ENCODE peak calls at places on chromosomes 5 and 9, in seven cellular contexts. U, P, J, D, K, M and L are unnamed samples.

GRCh38 chr5:158351485-158352140 is 492.7 kb upstream of the CLINT1 start:
- DNase-seq in U (no peak), P (no peak), J (no peak), D (no peak), K (no peak), M (no peak), L (no peak)

GRCh38 chr5:130002876-130003275 is 98.6 kb downstream of the CHSY3 start:
- DNase-seq in U (no peak), P (no peak), J (no peak), D (no peak), K (no peak), M (no peak), L (no peak)

GRCh38 chr9:112061152-112061740 is 113.9 kb downstream of the SUSD1 start:
- DNase-seq in U (peak), P (peak), J (peak), D (peak), K (peak), M (peak), L (peak)

GRCh38 chr5:10229306-10230048 is 20.2 kb downstream of the ATPSCKMT start:
- DNase-seq in U (peak), P (no peak), J (peak), D (peak), K (peak), M (peak), L (no peak)

GRCh38 chr9:1434082-1434481 is 383.9 kb downstream of the DMRT2 start:
- DNase-seq in U (peak), P (no peak), J (no peak), D (no peak), K (no peak), M (peak), L (no peak)

GRCh38 chr5:173248481-173248880 is 13.5 kb upstream of the NKX2-5 start:
- DNase-seq in U (no peak), P (no peak), J (no peak), D (no peak), K (no peak), M (no peak), L (no peak)

GRCh38 chr5:16065810-16066209 is 113.8 kb downstream of the MARCHF11 start:
- DNase-seq in U (peak), P (no peak), J (no peak), D (no peak), K (no peak), M (no peak), L (no peak)

GRCh38 chr9:12875216-12875615 is 100.4 kb downstream of the LURAP1L start:
- DNase-seq in U (peak), P (no peak), J (peak), D (no peak), K (no peak), M (peak), L (no peak)

GRCh38 chr9:108994695-108995094 is 18.6 kb downstream of the CTNNAL1 start:
- DNase-seq in U (peak), P (no peak), J (no peak), D (no peak), K (peak), M (peak), L (no peak)

GRCh38 chr5:122056913-122057312 is 21.1 kb downstream of the LOX start:
- DNase-seq in U (peak), P (no peak), J (no peak), D (no peak), K (no peak), M (no peak), L (no peak)

GRCh38 chr5:52469420-52469819 is 318.3 kb upstream of the ITGA1 start:
- DNase-seq in U (no peak), P (no peak), J (no peak), D (no peak), K (no peak), M (no peak), L (no peak)

GRCh38 chr9:13053504-13053903 is 226.0 kb downstream of the MPDZ start:
- DNase-seq in U (no peak), P (no peak), J (no peak), D (no peak), K (no peak), M (no peak), L (no peak)

GRCh38 chr5:169758886-169759285 is 121.8 kb downstream of the DOCK2 start:
- DNase-seq in U (no peak), P (no peak), J (no peak), D (no peak), K (no peak), M (no peak), L (no peak)

GRCh38 chr5:95426227-95426626 is 35.1 kb downstream of the FAM81B start:
- DNase-seq in U (no peak), P (no peak), J (no peak), D (no peak), K (no peak), M (no peak), L (no peak)

GRCh38 chr5:28685794-28686193 is 1647.4 kb upstream of the CDH9 start:
- DNase-seq in U (no peak), P (no peak), J (no peak), D (no peak), K (no peak), M (no peak), L (no peak)

GRCh38 chr9:125523681-125524080 is 183.3 kb downstream of the MAPKAP1 start:
- DNase-seq in U (no peak), P (no peak), J (no peak), D (no peak), K (no peak), M (no peak), L (no peak)

GRCh38 chr5:150614651-150615040 is 25.8 kb upstream of the SYNPO start:
- DNase-seq in U (no peak), P (no peak), J (no peak), D (no peak), K (no peak), M (no peak), L (no peak)

GRCh38 chr5:17355585-17356346 is 138.3 kb downstream of the BASP1 start:
- DNase-seq in U (peak), P (no peak), J (peak), D (peak), K (peak), M (peak), L (no peak)

GRCh38 chr9:129701549-129701948 is 36.1 kb downstream of the PRRX2 start:
- DNase-seq in U (peak), P (no peak), J (no peak), D (no peak), K (no peak), M (no peak), L (no peak)

GRCh38 chr9:121859646-121860045 is 208.2 kb downstream of the DAB2IP start:
- DNase-seq in U (no peak), P (no peak), J (no peak), D (no peak), K (no peak), M (no peak), L (no peak)

GRCh38 chr9:113875917-113876805 is at the start of gene ZNF618:
- DNase-seq in U (peak), P (no peak), J (no peak), D (no peak), K (peak), M (peak), L (no peak)

GRCh38 chr5:41649659-41650058 is 139.3 kb upstream of the PLCXD3 start:
- DNase-seq in U (peak), P (no peak), J (no peak), D (peak), K (peak), M (no peak), L (no peak)

GRCh38 chr9:131233556-131233955 is 42.8 kb downstream of the FAM78A start:
- DNase-seq in U (no peak), P (no peak), J (no peak), D (no peak), K (no peak), M (no peak), L (no peak)

GRCh38 chr5:71932649-71933338 is 174.5 kb upstream of the MAP1B start:
- DNase-seq in U (peak), P (peak), J (no peak), D (no peak), K (peak), M (peak), L (no peak)

GRCh38 chr9:115237383-115238087 is 119.6 kb upstream of the TNC start:
- DNase-seq in U (peak), P (peak), J (no peak), D (peak), K (no peak), M (peak), L (no peak)

GRCh38 chr5:117204926-117205869 is 630.6 kb upstream of the SEMA6A start:
- DNase-seq in U (no peak), P (no peak), J (no peak), D (no peak), K (no peak), M (no peak), L (no peak)

GRCh38 chr5:157343842-157344790 is 78.2 kb downstream of the CYFIP2 start:
- DNase-seq in U (peak), P (no peak), J (no peak), D (no peak), K (no peak), M (no peak), L (no peak)

DNA sequence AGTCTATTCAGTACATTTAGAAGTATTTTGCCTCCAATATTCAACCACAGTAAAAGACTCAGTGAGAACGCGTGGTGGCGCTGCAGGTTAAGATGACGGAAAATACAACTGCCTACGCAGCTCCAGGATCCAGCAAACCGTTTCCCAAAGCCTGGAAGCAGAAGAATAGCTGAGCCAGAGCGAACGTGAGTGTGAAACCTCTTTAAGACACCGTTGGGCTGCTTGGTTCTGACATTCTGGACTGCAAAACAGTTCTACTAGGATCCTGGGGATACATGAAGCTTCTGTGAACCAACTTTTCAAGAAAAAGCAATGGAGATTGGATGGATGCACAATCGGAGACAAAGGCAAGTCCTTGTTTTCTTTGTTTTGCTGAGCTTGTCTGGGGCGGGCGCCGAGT is at the start of gene PCDHB16:
- DNase-seq in U (peak), P (peak), J (no peak), D (no peak), K (no peak), M (peak), L (no peak)
- TF ChIP-seq CTCF in U (peak), P (peak), J (peak), D (peak), K (no peak), M (peak), L (peak)

GRCh38 chr5:76209297-76209696 is 126.1 kb downstream of the SV2C start:
- DNase-seq in U (no peak), P (no peak), J (no peak), D (no peak), K (no peak), M (no peak), L (no peak)

GRCh38 chr5:76207122-76207521 is 123.9 kb downstream of the SV2C start:
- DNase-seq in U (no peak), P (no peak), J (no peak), D (no peak), K (no peak), M (no peak), L (no peak)

GRCh38 chr5:76216748-76217147 is 133.6 kb downstream of the SV2C start:
- DNase-seq in U (no peak), P (no peak), J (no peak), D (no peak), K (no peak), M (no peak), L (no peak)

DNA sequence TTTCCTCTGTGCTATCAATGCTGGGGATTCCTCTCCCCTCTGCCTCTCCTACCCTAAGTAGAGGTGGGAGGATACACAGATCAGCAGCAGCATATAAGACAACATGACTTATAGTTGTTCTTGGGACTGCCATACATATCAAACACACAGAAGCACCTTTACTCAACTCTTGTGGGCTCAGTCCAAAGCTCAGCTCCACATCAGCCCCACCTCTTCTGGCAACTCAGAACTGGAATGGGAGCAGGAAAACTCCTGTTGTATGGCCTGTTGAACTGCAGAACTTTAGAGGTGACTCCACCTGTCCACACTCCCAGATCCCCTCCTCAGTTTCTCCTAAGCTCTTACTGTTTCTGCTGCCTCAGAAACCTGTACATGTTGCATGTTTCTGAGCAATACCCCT is 127.8 kb downstream of the SV2C start:
- DNase-seq in U (no peak), P (no peak), J (no peak), D (no peak), K (no peak), M (no peak), L (no peak)
- H3K4me3 ChIP-seq in U (no peak), P (no peak), J (no peak), D (no peak), K (no peak), M (no peak), L (no peak)

GRCh38 chr5:125746936-125747335 is 676.3 kb upstream of the GRAMD2B start:
- DNase-seq in U (no peak), P (no peak), J (no peak), D (no peak), K (no peak), M (no peak), L (no peak)

GRCh38 chr5:125756456-125756855 is 666.8 kb upstream of the GRAMD2B start:
- DNase-seq in U (no peak), P (no peak), J (no peak), D (no peak), K (no peak), M (peak), L (no peak)

DNA sequence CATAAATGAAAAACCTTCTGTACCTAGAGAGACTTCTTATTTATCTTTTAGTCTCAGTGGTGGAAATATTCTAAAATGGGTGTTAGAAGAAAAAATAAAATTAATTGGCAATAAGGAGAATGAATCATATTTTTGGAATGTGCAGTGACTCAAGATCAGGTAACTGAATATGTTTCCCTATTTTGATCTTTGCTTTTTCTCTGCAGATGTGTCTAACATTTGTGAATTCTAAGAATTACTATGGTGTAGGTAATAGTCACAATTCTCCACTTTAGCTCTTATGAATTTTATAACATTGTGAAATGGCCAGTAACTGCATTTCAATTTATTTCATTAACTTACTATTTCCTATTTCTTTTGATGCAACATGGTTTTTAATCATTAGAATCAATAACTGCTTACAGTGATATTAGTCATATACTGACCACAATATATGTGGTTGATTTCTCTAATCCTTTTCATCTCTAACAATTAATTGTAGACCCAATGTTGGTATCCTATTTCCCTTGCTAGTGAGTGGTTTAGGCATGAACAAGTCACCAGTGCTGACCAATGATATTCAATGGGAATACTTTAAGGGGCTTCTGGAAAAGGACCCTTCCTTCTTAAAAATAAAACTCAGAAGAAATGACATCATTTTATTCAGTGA is 672.5 kb upstream of the GRAMD2B start:
- DNase-seq in U (no peak), P (no peak), J (no peak), D (no peak), K (no peak), M (no peak), L (no peak)
- TF ChIP-seq CTCF in U (no peak), P (no peak), J (no peak), D (no peak), K (no peak), M (no peak), L (no peak)

GRCh38 chr5:78930742-78931141 is 54.4 kb downstream of the ARSB start:
- DNase-seq in U (peak), P (no peak), J (no peak), D (no peak), K (peak), M (peak), L (no peak)
- H3K4me3 ChIP-seq in U (no peak), P (no peak), J (no peak), D (no peak), K (no peak), M (no peak), L (no peak)

DNA sequence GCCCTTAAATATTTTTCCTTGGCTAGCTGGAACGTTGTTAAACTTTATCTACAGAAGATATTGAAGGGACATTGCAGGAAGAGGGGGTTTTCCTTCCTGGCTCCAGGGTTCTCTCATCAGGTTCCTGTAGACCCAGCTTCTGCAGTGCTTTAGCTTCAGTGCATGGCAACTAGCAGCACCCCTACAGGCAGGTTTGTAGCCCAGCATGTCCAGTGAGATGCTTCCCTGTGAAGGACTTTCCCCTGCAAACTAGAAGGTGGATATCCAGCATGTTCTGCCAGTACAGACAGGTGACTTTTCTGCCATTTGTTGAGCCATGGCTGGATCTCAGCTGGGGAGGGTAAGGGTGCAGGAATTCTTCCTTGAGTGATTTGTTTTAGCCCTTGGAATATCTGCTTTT is 10.4 kb downstream of the CCL28 start:
- DNase-seq in U (peak), P (no peak), J (no peak), D (no peak), K (no peak), M (peak), L (no peak)
- TF ChIP-seq CTCF in U (peak), P (no peak), J (peak), D (peak), K (peak), M (peak), L (peak)

GRCh38 chr5:61162010-61162831 is at the start of gene SMIM15:
- DNase-seq in U (peak), P (peak), J (peak), D (peak), K (peak), M (peak), L (peak)

GRCh38 chr5:61167382-61167781 is 5.1 kb upstream of the SMIM15 start:
- DNase-seq in U (peak), P (no peak), J (no peak), D (peak), K (peak), M (peak), L (no peak)

GRCh38 chr5:61162832-61163567 is 732 bp upstream of the SMIM15 start:
- DNase-seq in U (peak), P (peak), J (no peak), D (no peak), K (peak), M (peak), L (no peak)

GRCh38 chr5:61160497-61160896 is 1.8 kb downstream of the SMIM15 start:
- DNase-seq in U (no peak), P (no peak), J (no peak), D (no peak), K (no peak), M (no peak), L (no peak)

DNA sequence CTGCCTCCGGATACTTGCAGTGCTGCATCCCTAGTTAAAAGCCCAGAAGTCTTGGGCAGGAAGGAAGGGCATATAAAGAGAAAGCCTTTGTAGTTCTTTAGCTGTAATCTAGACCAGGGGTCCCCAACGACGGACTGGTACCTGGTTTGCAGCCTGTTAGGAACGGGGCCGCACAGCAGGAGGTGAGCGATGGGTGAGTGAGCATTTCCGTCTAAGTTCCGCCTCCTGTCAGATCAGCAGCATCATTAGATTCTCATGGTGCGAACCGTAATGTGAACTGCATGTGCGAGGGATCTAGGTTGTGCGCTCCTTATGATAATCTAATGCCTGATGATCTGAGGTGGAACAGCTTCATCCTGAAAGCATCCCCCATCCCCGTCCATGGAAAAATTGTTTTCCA is 1.6 kb upstream of the SMIM15 start:
- DNase-seq in U (no peak), P (no peak), J (no peak), D (no peak), K (no peak), M (no peak), L (no peak)
- H3K4me3 ChIP-seq in U (no peak), P (no peak), J (no peak), D (no peak), K (no peak), M (peak), L (peak)

DNA sequence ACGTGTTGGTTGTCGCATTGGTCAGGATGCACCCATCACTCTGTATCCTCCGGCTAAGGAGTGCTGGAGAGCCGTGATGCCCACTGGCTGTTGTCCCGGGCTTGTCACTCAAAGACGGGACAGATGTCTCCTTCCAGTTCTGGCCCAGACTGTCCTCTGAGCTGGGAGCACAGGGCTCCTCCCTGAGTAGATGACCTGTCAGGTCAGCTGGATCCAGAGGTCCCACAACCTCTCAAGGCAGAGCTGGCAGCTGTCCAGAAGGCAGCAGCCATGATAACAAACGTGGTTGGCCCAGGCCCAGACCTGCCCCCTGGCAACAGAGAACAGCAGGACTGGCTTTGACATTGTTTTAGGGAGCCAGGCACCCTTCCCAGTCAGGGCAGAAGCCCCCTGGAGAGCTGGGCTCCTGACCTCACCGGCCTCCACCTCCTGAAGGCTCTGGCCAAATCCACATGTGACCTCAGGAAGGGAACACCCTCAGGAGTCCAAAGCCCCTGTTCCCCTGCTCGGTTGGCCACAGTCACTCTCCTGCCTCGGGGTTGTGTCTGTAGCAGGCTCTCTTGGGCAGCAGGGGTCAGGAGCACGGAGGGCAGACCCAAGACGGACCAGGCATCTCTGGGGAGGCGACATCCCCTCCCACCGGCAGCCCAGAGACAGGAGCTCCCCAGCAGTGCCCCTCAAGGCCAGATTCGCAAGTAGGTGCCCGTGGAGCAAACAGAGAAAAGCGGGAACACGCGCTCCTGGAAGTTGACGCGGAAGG is 10.3 kb downstream of the TRIM7 start:
- DNase-seq in U (no peak), P (no peak), J (no peak), D (no peak), K (no peak), M (peak), L (no peak)
- TF ChIP-seq CTCF in U (no peak), P (no peak), J (no peak), D (no peak), K (no peak), M (no peak), L (no peak)